ENCODE peak calls at places on chromosomes 4 and X, in ten cellular contexts. T, G, Q, Z, H, K, X, M, I and B are unnamed samples.

GRCh38 chrX:19514791-19515614 is at the start of gene MAP3K15:
- DNase-seq in T (peak; percentile 20), G (peak; percentile 45), Q (peak; percentile 32), Z (peak; percentile 23), H (no peak), K (peak; percentile 0), X (peak; percentile 29), M (peak; percentile 59), I (no peak), B (peak; percentile 7)

GRCh38 chrX:45849261-45849660 is 648.6 kb upstream of the DIPK2B start:
- DNase-seq in T (peak; percentile 32), G (no peak), Q (no peak), Z (peak; percentile 38), H (peak; percentile 55), K (no peak), X (no peak), M (no peak), I (no peak), B (peak; percentile 7)

GRCh38 chr4:127141857-127142256 is 490.9 kb upstream of the INTU start:
- DNase-seq in T (no peak), G (no peak), Q (no peak), Z (no peak), H (peak; percentile 76), K (no peak), X (no peak), M (no peak), I (no peak), B (no peak)

GRCh38 chr4:76539979-76540378 is 105.0 kb downstream of the SHROOM3 start:
- DNase-seq in T (no peak), G (no peak), Q (no peak), Z (no peak), H (no peak), K (no peak), X (no peak), M (no peak), I (no peak), B (no peak)

GRCh38 chrX:153854702-153855101 is 24.4 kb upstream of the PDZD4 start:
- DNase-seq in T (no peak), G (no peak), Q (no peak), Z (no peak), H (no peak), K (no peak), X (no peak), M (no peak), I (no peak), B (no peak)

GRCh38 chr4:150033109-150033508 is 45.1 kb upstream of the DCLK2 start:
- DNase-seq in T (no peak), G (no peak), Q (no peak), Z (no peak), H (no peak), K (no peak), X (no peak), M (no peak), I (no peak), B (no peak)

GRCh38 chr4:72846280-72847111 is 223.0 kb downstream of the COX18 start:
- DNase-seq in T (no peak), G (no peak), Q (no peak), Z (no peak), H (no peak), K (no peak), X (peak; percentile 2), M (no peak), I (no peak), B (peak; percentile 15)

GRCh38 chr4:108036252-108036651 is 46.6 kb downstream of the HADH start:
- DNase-seq in T (peak; percentile 79), G (no peak), Q (no peak), Z (peak; percentile 84), H (no peak), K (peak; percentile 79), X (no peak), M (no peak), I (no peak), B (no peak)

GRCh38 chr4:125704726-125705125 is 390.0 kb downstream of the FAT4 start:
- DNase-seq in T (no peak), G (no peak), Q (no peak), Z (no peak), H (peak; percentile 38), K (no peak), X (no peak), M (no peak), I (no peak), B (no peak)

GRCh38 chrX:104789784-104790183 is 223.8 kb downstream of the IL1RAPL2 start:
- DNase-seq in T (no peak), G (no peak), Q (no peak), Z (no peak), H (no peak), K (no peak), X (no peak), M (no peak), I (no peak), B (no peak)